ENCODE peak calls at places on chromosome X, in seven cellular contexts. One of them, this sample, is unnamed.

GRCh38 chrX:1355131-1355799 is 18.7 kb downstream of the IL3RA start:
- DNase-seq in posterior vena cava: peak
- DNase-seq in NCI-H446 treated with DMSO at 0.1 percent for 48 hours: no peak
- DNase-seq in amniotic stem cell: no peak
- DNase-seq in GDM1: no peak
- DNase-seq in T follicular helper cell: no peak
- DNase-seq in epithelial cell of prostate: no peak
- DNase-seq in this sample: no peak

GRCh38 chrX:10350221-10350620 is 193.4 kb downstream of the CLCN4 start:
- DNase-seq in posterior vena cava: no peak
- DNase-seq in NCI-H446 treated with DMSO at 0.1 percent for 48 hours: peak
- DNase-seq in amniotic stem cell: no peak
- DNase-seq in GDM1: no peak
- DNase-seq in T follicular helper cell: no peak
- DNase-seq in epithelial cell of prostate: no peak
- DNase-seq in this sample: no peak

GRCh38 chrX:96474357-96475125 is 210.1 kb upstream of the DIAPH2 start:
- DNase-seq in posterior vena cava: no peak
- DNase-seq in NCI-H446 treated with DMSO at 0.1 percent for 48 hours: no peak
- DNase-seq in amniotic stem cell: no peak
- DNase-seq in GDM1: no peak
- DNase-seq in T follicular helper cell: no peak
- DNase-seq in epithelial cell of prostate: no peak
- DNase-seq in this sample: no peak

GRCh38 chrX:18725316-18725943 is 18.0 kb downstream of the PPEF1 start:
- DNase-seq in posterior vena cava: no peak
- DNase-seq in NCI-H446 treated with DMSO at 0.1 percent for 48 hours: no peak
- DNase-seq in amniotic stem cell: no peak
- DNase-seq in GDM1: no peak
- DNase-seq in T follicular helper cell: no peak
- DNase-seq in epithelial cell of prostate: no peak
- DNase-seq in this sample: no peak

GRCh38 chrX:24294619-24295018 is 19.2 kb downstream of the SUPT20HL2 start:
- DNase-seq in posterior vena cava: peak
- DNase-seq in NCI-H446 treated with DMSO at 0.1 percent for 48 hours: no peak
- DNase-seq in amniotic stem cell: no peak
- DNase-seq in GDM1: no peak
- DNase-seq in T follicular helper cell: no peak
- DNase-seq in epithelial cell of prostate: no peak
- DNase-seq in this sample: no peak

GRCh38 chrX:99705696-99706095 is 704.4 kb downstream of the PCDH19 start:
- DNase-seq in posterior vena cava: no peak
- DNase-seq in NCI-H446 treated with DMSO at 0.1 percent for 48 hours: no peak
- DNase-seq in amniotic stem cell: no peak
- DNase-seq in GDM1: no peak
- DNase-seq in T follicular helper cell: no peak
- DNase-seq in epithelial cell of prostate: no peak
- DNase-seq in this sample: no peak

GRCh38 chrX:24703185-24703494 is 9.4 kb downstream of the POLA1 start:
- DNase-seq in posterior vena cava: no peak
- DNase-seq in NCI-H446 treated with DMSO at 0.1 percent for 48 hours: no peak
- DNase-seq in amniotic stem cell: no peak
- DNase-seq in GDM1: no peak
- DNase-seq in T follicular helper cell: no peak
- DNase-seq in epithelial cell of prostate: no peak
- DNase-seq in this sample: no peak

GRCh38 chrX:132491191-132491590 is 2.4 kb upstream of the MBNL3 start:
- DNase-seq in posterior vena cava: no peak
- DNase-seq in NCI-H446 treated with DMSO at 0.1 percent for 48 hours: no peak
- DNase-seq in amniotic stem cell: no peak
- DNase-seq in GDM1: peak
- DNase-seq in T follicular helper cell: peak
- DNase-seq in epithelial cell of prostate: no peak
- DNase-seq in this sample: no peak

GRCh38 chrX:15714529-15714928 is 23.5 kb upstream of the CA5B start:
- DNase-seq in posterior vena cava: no peak
- DNase-seq in NCI-H446 treated with DMSO at 0.1 percent for 48 hours: peak
- DNase-seq in amniotic stem cell: no peak
- DNase-seq in GDM1: no peak
- DNase-seq in T follicular helper cell: no peak
- DNase-seq in epithelial cell of prostate: peak
- DNase-seq in this sample: no peak

GRCh38 chrX:38970845-38971244 is 169.6 kb downstream of the MID1IP1 start:
- DNase-seq in posterior vena cava: no peak
- DNase-seq in NCI-H446 treated with DMSO at 0.1 percent for 48 hours: no peak
- DNase-seq in amniotic stem cell: no peak
- DNase-seq in GDM1: no peak
- DNase-seq in T follicular helper cell: no peak
- DNase-seq in epithelial cell of prostate: no peak
- DNase-seq in this sample: no peak

GRCh38 chrX:24982306-24982965 is 33.3 kb downstream of the ARX start:
- DNase-seq in posterior vena cava: no peak
- DNase-seq in NCI-H446 treated with DMSO at 0.1 percent for 48 hours: no peak
- DNase-seq in amniotic stem cell: no peak
- DNase-seq in GDM1: no peak
- DNase-seq in T follicular helper cell: no peak
- DNase-seq in epithelial cell of prostate: no peak
- DNase-seq in this sample: no peak

GRCh38 chrX:24525455-24525854 is 60.4 kb downstream of the PDK3 start:
- DNase-seq in posterior vena cava: no peak
- DNase-seq in NCI-H446 treated with DMSO at 0.1 percent for 48 hours: no peak
- DNase-seq in amniotic stem cell: no peak
- DNase-seq in GDM1: no peak
- DNase-seq in T follicular helper cell: no peak
- DNase-seq in epithelial cell of prostate: no peak
- DNase-seq in this sample: no peak

GRCh38 chrX:71170660-71171059 is 26.0 kb downstream of the NLGN3 start:
- DNase-seq in posterior vena cava: no peak
- DNase-seq in NCI-H446 treated with DMSO at 0.1 percent for 48 hours: no peak
- DNase-seq in amniotic stem cell: no peak
- DNase-seq in GDM1: no peak
- DNase-seq in T follicular helper cell: no peak
- DNase-seq in epithelial cell of prostate: no peak
- DNase-seq in this sample: no peak

GRCh38 chrX:87516716-87517115 is 886 bp upstream of the KLHL4 start:
- DNase-seq in posterior vena cava: no peak
- DNase-seq in NCI-H446 treated with DMSO at 0.1 percent for 48 hours: no peak
- DNase-seq in amniotic stem cell: no peak
- DNase-seq in GDM1: no peak
- DNase-seq in T follicular helper cell: no peak
- DNase-seq in epithelial cell of prostate: peak
- DNase-seq in this sample: no peak

GRCh38 chrX:31580726-31581125 is 508.9 kb upstream of the FTHL17 start:
- DNase-seq in posterior vena cava: no peak
- DNase-seq in NCI-H446 treated with DMSO at 0.1 percent for 48 hours: no peak
- DNase-seq in amniotic stem cell: no peak
- DNase-seq in GDM1: no peak
- DNase-seq in T follicular helper cell: no peak
- DNase-seq in epithelial cell of prostate: no peak
- DNase-seq in this sample: no peak